ENCODE peak calls at places on chromosomes 4 and X, in eight cellular contexts. Y is HCT116, F is A549, A is GM23338, D is GM12878, X is SK-N-SH, H is Panc1, C is HL-60. N is an unnamed sample.

GRCh38 chr4:31307026-31307425 is 586.9 kb downstream of the PCDH7 start:
- DNase-seq in F (no peak), H (no peak), C (no peak), D (no peak), X (no peak), A (no peak), Y (no peak), N (no peak)

GRCh38 chr4:81085979-81086378 is 55.5 kb downstream of the BMP3 start:
- DNase-seq in C (no peak), F (no peak), D (no peak), H (no peak), X (no peak), Y (no peak), A (peak), N (no peak)

GRCh38 chrX:24264383-24264782 is 49.5 kb downstream of the SUPT20HL2 start:
- DNase-seq in C (no peak), D (no peak), F (peak), X (no peak), H (no peak), A (no peak), Y (no peak), N (no peak)

GRCh38 chr4:77310931-77311330 is 153.9 kb downstream of the CCNG2 start:
- DNase-seq in H (no peak), X (no peak), A (peak), Y (no peak), D (no peak), C (no peak), F (no peak), N (no peak)

GRCh38 chr4:151866266-151866918 is 105.6 kb upstream of the GATB start:
- DNase-seq in H (no peak), C (peak), D (no peak), F (no peak), A (no peak), X (no peak), Y (no peak), N (no peak)

GRCh38 chr4:125235971-125236370 is 78.8 kb upstream of the FAT4 start:
- DNase-seq in Y (no peak), C (no peak), F (no peak), A (no peak), H (no peak), X (no peak), D (no peak), N (no peak)

GRCh38 chr4:146063143-146063542 is 112.4 kb upstream of the LSM6 start:
- DNase-seq in A (no peak), D (peak), H (no peak), X (no peak), F (no peak), C (no peak), Y (no peak), N (no peak)

GRCh38 chr4:16896871-16897270 is 1.6 kb downstream of the LDB2 start:
- DNase-seq in X (no peak), C (no peak), H (no peak), F (no peak), Y (no peak), D (no peak), A (peak), N (no peak)

GRCh38 chr4:107693132-107693531 is 26.9 kb downstream of the PAPSS1 start:
- DNase-seq in A (no peak), D (no peak), Y (no peak), H (no peak), X (no peak), F (no peak), C (no peak), N (no peak)

GRCh38 chr4:98148856-98149255 is 5.6 kb upstream of the STPG2 start:
- DNase-seq in F (no peak), A (no peak), D (no peak), X (no peak), C (no peak), H (no peak), Y (no peak), N (no peak)

GRCh38 chrX:140040397-140040796 is 75.1 kb upstream of the CXorf66 start:
- DNase-seq in H (no peak), Y (no peak), X (no peak), A (no peak), D (no peak), F (peak), C (peak), N (no peak)

GRCh38 chrX:25427873-25428555 is 412.2 kb upstream of the ARX start:
- DNase-seq in A (peak), X (no peak), Y (no peak), C (no peak), H (no peak), D (no peak), F (no peak), N (no peak)

GRCh38 chr4:9771069-9771468 is 10.4 kb upstream of the DRD5 start:
- DNase-seq in Y (no peak), C (peak), A (no peak), F (no peak), H (no peak), X (no peak), D (no peak), N (no peak)

GRCh38 chrX:48531359-48531954 is 8.1 kb upstream of the TBC1D25 start:
- DNase-seq in D (no peak), X (no peak), H (no peak), C (no peak), Y (no peak), A (no peak), F (peak), N (peak)

GRCh38 chrX:13487731-13488505 is 81.5 kb upstream of the EGFL6 start:
- DNase-seq in Y (peak), X (peak), D (peak), A (peak), H (peak), F (peak), C (no peak), N (peak)
- H3K27ac ChIP-seq in Y (no peak), X (peak), D (peak), A (peak), H (peak), F (peak), C (peak), N (no peak)

GRCh38 chrX:100636321-100636991 is at the start of gene TSPAN6:
- DNase-seq in D (no peak), F (peak), C (no peak), Y (peak), X (peak), H (peak), A (peak), N (peak)
- TF ChIP-seq REST in D (no peak), F (no peak), C (no peak), Y (no peak), X (no peak), H (no peak), A (no peak), N (no peak)

DNA sequence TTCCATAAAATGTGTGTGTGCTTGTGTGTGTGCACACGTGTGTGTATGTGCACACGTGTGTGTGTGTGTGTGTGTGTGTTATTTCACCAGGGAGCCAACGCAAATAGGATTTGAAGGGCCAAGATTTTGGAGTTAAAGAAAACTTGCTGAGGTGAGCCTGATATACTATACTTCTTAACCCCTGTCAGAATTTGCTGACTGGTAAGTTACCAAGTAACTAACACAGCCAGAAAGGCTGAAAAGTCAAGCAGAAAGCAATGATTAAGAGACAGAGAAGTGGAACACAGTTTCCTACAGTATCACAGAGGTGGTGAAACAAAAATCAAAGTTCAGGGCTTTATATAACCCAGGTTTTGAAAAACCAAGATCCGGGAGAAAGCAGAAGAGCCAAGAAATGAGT is 47.6 kb downstream of the GABRA3 start:
- DNase-seq in H (no peak), F (no peak), C (no peak), Y (no peak), D (no peak), X (no peak), A (no peak), N (no peak)
- H3K27ac ChIP-seq in H (no peak), F (no peak), C (no peak), Y (no peak), D (no peak), X (no peak), A (no peak), N (no peak)

GRCh38 chr4:11912886-11913285 is 484.2 kb upstream of the HS3ST1 start:
- DNase-seq in C (no peak), F (peak), A (no peak), Y (peak), X (no peak), H (no peak), D (no peak), N (no peak)

GRCh38 chr4:11908712-11909111 is 480.0 kb upstream of the HS3ST1 start:
- DNase-seq in C (no peak), H (no peak), D (no peak), F (no peak), X (no peak), A (no peak), Y (no peak), N (no peak)

GRCh38 chr4:11908205-11908604 is 479.5 kb upstream of the HS3ST1 start:
- DNase-seq in D (no peak), A (peak), X (no peak), F (no peak), C (no peak), H (no peak), Y (no peak), N (no peak)

GRCh38 chr4:11914406-11914805 is 485.7 kb upstream of the HS3ST1 start:
- DNase-seq in F (no peak), A (peak), C (no peak), X (no peak), H (no peak), D (no peak), Y (no peak), N (no peak)

GRCh38 chr4:11910780-11911179 is 482.1 kb upstream of the HS3ST1 start:
- DNase-seq in H (no peak), X (no peak), F (no peak), A (no peak), D (no peak), C (no peak), Y (no peak), N (no peak)
- TF ChIP-seq REST in H (no peak), X (no peak), F (no peak), A (no peak), D (no peak), C (no peak), Y (no peak), N (no peak)

GRCh38 chrX:7219153-7219705 is 71.3 kb upstream of the PUDP start:
- DNase-seq in X (no peak), D (no peak), H (no peak), C (no peak), A (peak), F (no peak), Y (no peak), N (no peak)

GRCh38 chrX:7216981-7217587 is 69.1 kb upstream of the PUDP start:
- DNase-seq in X (no peak), Y (no peak), C (no peak), D (no peak), A (no peak), H (no peak), F (no peak), N (no peak)

GRCh38 chrX:7214251-7214650 is 66.3 kb upstream of the PUDP start:
- DNase-seq in D (no peak), A (no peak), Y (no peak), C (no peak), F (no peak), X (no peak), H (no peak), N (no peak)

GRCh38 chrX:7215842-7216241 is 67.9 kb upstream of the PUDP start:
- DNase-seq in A (no peak), F (no peak), Y (no peak), D (no peak), H (no peak), C (no peak), X (no peak), N (no peak)

DNA sequence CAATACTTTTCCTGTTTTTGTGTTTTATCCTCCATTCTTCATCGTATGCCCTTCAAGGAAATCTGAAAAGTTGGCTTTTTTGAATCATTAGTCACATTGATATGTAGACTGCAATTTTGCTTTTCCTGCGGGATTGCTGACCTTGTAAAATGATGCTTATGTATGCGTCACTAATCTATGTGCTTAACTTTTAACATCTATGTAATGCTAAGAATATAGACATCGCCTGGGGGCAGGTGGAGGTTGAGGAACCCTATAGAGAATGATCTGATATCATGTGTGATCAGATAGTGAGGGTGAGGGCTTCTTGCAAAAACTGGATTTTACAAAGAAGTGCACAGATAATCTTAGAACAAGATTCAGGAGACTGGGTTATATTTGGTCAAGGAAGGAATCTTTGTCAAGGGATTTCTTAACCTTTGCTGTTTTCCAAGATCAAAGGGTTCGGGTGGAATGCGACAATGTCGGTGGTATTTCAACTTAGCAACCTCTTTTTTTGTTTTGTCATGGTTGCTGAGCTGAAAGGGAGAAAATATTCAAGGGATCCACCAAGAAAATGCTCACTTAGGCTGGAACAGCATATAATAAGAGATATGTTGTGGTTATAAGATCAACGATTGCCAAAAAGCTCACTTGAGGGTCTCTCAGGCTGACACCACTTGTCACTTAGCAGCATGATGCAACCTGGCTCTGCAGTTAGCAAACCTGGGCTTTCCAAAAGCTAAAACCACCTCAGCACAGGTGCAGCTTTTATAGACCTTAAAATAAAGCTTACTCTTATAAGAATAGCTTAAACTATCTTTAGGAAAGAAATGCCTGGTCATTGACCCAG is 70.6 kb upstream of the PUDP start:
- DNase-seq in D (no peak), C (no peak), H (no peak), X (no peak), Y (no peak), F (no peak), A (peak), N (no peak)
- H3K27ac ChIP-seq in D (no peak), C (no peak), H (no peak), X (no peak), Y (no peak), F (no peak), A (no peak), N (no peak)

GRCh38 chr4:56650259-56651070 is 30.6 kb downstream of the HOPX start:
- DNase-seq in D (no peak), C (no peak), Y (no peak), F (no peak), H (no peak), A (peak), X (no peak), N (no peak)

GRCh38 chr4:56653461-56654237 is 27.4 kb downstream of the HOPX start:
- DNase-seq in F (no peak), H (no peak), A (peak), X (no peak), D (no peak), Y (no peak), C (peak), N (no peak)

GRCh38 chr4:56649445-56650258 is 31.4 kb downstream of the HOPX start:
- DNase-seq in H (no peak), C (no peak), D (no peak), X (no peak), Y (no peak), A (no peak), F (no peak), N (no peak)

GRCh38 chr4:56648245-56649151 is 32.6 kb downstream of the HOPX start:
- DNase-seq in X (no peak), F (no peak), H (no peak), A (no peak), D (no peak), Y (no peak), C (no peak), N (no peak)

DNA sequence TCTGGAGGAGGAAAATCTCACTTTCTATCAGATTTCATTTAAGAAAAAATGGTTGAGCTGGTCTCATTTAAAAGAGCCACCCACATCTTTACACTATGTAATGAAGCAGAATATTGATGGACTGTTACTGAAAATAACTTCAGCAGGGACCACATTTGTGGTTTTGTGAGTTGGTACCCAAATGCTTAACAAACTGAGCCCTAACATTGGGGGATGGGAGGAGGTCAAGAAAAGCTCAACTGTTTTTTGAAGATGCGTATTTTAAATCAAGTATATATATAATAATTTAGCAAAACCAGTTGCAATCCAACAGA is 30.1 kb downstream of the HOPX start:
- DNase-seq in H (no peak), A (no peak), D (no peak), X (no peak), Y (no peak), F (no peak), C (no peak), N (no peak)
- TF ChIP-seq REST in H (no peak), A (no peak), D (no peak), X (no peak), Y (no peak), F (no peak), C (no peak), N (no peak)

GRCh38 chrX:39953879-39954278 is 143.9 kb downstream of the BCOR start:
- DNase-seq in A (no peak), F (peak), D (no peak), H (no peak), Y (peak), C (no peak), X (no peak), N (peak)

GRCh38 chrX:39956803-39957394 is 140.9 kb downstream of the BCOR start:
- DNase-seq in H (no peak), C (no peak), A (no peak), D (no peak), X (no peak), Y (no peak), F (no peak), N (no peak)

GRCh38 chrX:39957816-39958561 is 139.8 kb downstream of the BCOR start:
- DNase-seq in C (no peak), F (no peak), H (no peak), Y (no peak), A (no peak), D (no peak), X (no peak), N (no peak)

GRCh38 chrX:39953027-39953426 is 144.7 kb downstream of the BCOR start:
- DNase-seq in Y (no peak), X (no peak), D (no peak), F (no peak), A (no peak), C (no peak), H (no peak), N (no peak)

GRCh38 chrX:39955621-39956020 is 142.1 kb downstream of the BCOR start:
- DNase-seq in H (no peak), F (no peak), D (no peak), Y (no peak), A (peak), C (no peak), X (no peak), N (no peak)
- H3K27ac ChIP-seq in H (no peak), F (peak), D (no peak), Y (no peak), A (no peak), C (no peak), X (no peak), N (no peak)

GRCh38 chr4:1609901-1610790 is 74.0 kb downstream of the FAM53A start:
- DNase-seq in X (no peak), A (no peak), H (no peak), D (no peak), C (no peak), F (no peak), Y (no peak), N (no peak)
- TF ChIP-seq REST in X (no peak), A (no peak), H (no peak), D (no peak), C (no peak), F (no peak), Y (no peak), N (no peak)

DNA sequence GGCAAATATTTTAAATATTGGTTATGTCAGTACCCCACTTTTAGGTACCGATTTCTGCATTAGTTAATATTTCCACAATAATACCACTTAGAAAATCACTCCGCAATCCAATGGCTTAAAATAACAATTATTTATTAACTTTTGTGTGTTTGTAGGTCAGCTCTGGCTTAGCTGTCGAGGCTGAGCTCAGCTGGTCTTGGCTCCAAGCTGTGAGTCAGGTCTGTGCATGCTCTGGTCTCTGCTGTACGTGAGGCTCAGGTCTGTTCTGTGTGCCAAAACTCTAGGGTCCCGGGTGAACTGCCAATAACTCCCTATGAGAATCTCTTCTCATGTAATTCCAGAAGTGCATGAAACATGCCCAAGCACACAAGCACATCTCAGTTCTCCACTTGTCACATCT is 245.8 kb upstream of the GK2 start:
- DNase-seq in Y (no peak), F (no peak), C (no peak), X (no peak), H (no peak), A (no peak), D (no peak), N (no peak)
- H3K27ac ChIP-seq in Y (no peak), F (no peak), C (no peak), X (no peak), H (no peak), A (no peak), D (no peak), N (no peak)

DNA sequence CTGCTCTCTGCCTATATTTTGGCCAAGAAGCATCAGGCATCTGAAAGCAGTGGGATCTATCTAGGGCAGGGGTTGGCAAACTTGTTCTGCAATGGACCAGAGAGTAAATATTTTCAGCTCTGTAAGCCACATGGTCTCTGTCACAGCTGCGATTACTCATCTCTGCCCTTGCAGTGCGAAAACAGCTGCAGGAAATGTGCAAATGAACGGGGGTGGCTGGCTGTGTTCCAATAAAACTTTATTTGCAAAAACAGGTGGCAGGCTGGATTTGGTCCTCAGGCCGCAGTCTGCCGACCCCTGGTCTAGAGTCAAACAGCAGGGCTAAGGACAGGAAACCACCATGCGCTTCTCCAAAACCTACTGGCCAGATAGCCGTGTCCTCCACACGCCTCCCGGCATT is 48.6 kb downstream of the ACOX3 start:
- DNase-seq in X (no peak), C (no peak), A (no peak), H (no peak), D (peak), F (no peak), Y (no peak), N (no peak)
- TF ChIP-seq REST in X (no peak), C (no peak), A (no peak), H (no peak), D (no peak), F (no peak), Y (no peak), N (no peak)

N was measured in K562.